ENCODE peak calls at places on chromosome 9, in nine cellular contexts. I is activated T-cell treated with anti-CD3 and anti-CD28 coated beads for 1 hour; V is effector memory CD4-positive, alpha-beta T cell; H is anterior cingulate cortex; Q is astrocyte of the cerebellum; A is nucleus accumbens; W is M059J; F is GM18507; P is C1 segment of cervical spinal cord. J is an unnamed sample.

GRCh38 chr9:136553581-136553980 is 7.7 kb upstream of the NOTCH1 start:
- DNase-seq in I (no peak), V (no peak), H (no peak), Q (no peak), A (no peak), W (no peak), F (no peak), P (no peak), J (no peak)

GRCh38 chr9:129746092-129746760 is 6.6 kb downstream of the PTGES start:
- DNase-seq in I (no peak), V (no peak), H (no peak), Q (peak; percentile 38), A (no peak), W (peak; percentile 42), F (no peak), P (no peak), J (no peak)

GRCh38 chr9:130463763-130464745 is 19.3 kb downstream of the ASS1 start:
- DNase-seq in I (no peak), V (no peak), H (no peak), Q (no peak), A (no peak), W (no peak), F (no peak), P (no peak), J (no peak)

GRCh38 chr9:113602126-113603119 is 138.9 kb downstream of the RGS3 start:
- DNase-seq in I (no peak), V (no peak), H (no peak), Q (peak; percentile 63), A (no peak), W (peak; percentile 84), F (peak; percentile 46), P (no peak), J (no peak)

GRCh38 chr9:77899679-77900354 is 131.8 kb downstream of the GNAQ start:
- DNase-seq in I (no peak), V (no peak), H (no peak), Q (peak; percentile 60), A (no peak), W (peak; percentile 79), F (no peak), P (no peak), J (no peak)

GRCh38 chr9:15612962-15613361 is 60.1 kb downstream of the CCDC171 start:
- DNase-seq in I (no peak), V (no peak), H (no peak), Q (no peak), A (no peak), W (no peak), F (no peak), P (no peak), J (no peak)

GRCh38 chr9:122468735-122469134 is 9.0 kb downstream of the OR1J1 start:
- DNase-seq in I (no peak), V (no peak), H (no peak), Q (no peak), A (no peak), W (no peak), F (no peak), P (no peak), J (no peak)

GRCh38 chr9:10238087-10238486 is 374.7 kb downstream of the PTPRD start:
- DNase-seq in I (no peak), V (no peak), H (no peak), Q (no peak), A (no peak), W (no peak), F (no peak), P (no peak), J (no peak)

GRCh38 chr9:137194909-137195308 is 5.6 kb downstream of the TPRN start:
- DNase-seq in I (no peak), V (no peak), H (no peak), Q (no peak), A (no peak), W (no peak), F (no peak), P (no peak), J (peak; percentile 86)

GRCh38 chr9:126491256-126491879 is 122.4 kb upstream of the LMX1B start:
- DNase-seq in I (peak; percentile 30), V (peak; percentile 30), H (no peak), Q (peak; percentile 65), A (no peak), W (peak; percentile 65), F (no peak), P (no peak), J (peak; percentile 40)

GRCh38 chr9:33007755-33008154 is 6.3 kb upstream of the APTX start:
- DNase-seq in I (no peak), V (no peak), H (no peak), Q (no peak), A (no peak), W (no peak), F (no peak), P (no peak), J (no peak)

GRCh38 chr9:133683494-133684460 is 47.6 kb downstream of the DBH start:
- DNase-seq in I (peak; percentile 55), V (peak; percentile 66), H (no peak), Q (no peak), A (no peak), W (no peak), F (no peak), P (no peak), J (no peak)

GRCh38 chr9:74503219-74503618 is 6.1 kb downstream of the RORB start:
- DNase-seq in I (no peak), V (no peak), H (no peak), Q (no peak), A (no peak), W (no peak), F (no peak), P (no peak), J (no peak)

GRCh38 chr9:130262771-130263170 is 2.8 kb upstream of the HMCN2 start:
- DNase-seq in I (no peak), V (no peak), H (no peak), Q (no peak), A (no peak), W (no peak), F (no peak), P (no peak), J (no peak)

GRCh38 chr9:114746591-114746990 is 59.2 kb downstream of the TNFSF15 start:
- DNase-seq in I (no peak), V (no peak), H (no peak), Q (no peak), A (no peak), W (no peak), F (no peak), P (no peak), J (no peak)

GRCh38 chr9:21747171-21747570 is 55.3 kb upstream of the MTAP start:
- DNase-seq in I (no peak), V (no peak), H (no peak), Q (no peak), A (no peak), W (no peak), F (no peak), P (no peak), J (no peak)

GRCh38 chr9:93577045-93577939 is 908 bp downstream of the PHF2 start:
- DNase-seq in I (no peak), V (no peak), H (no peak), Q (no peak), A (no peak), W (peak; percentile 18), F (no peak), P (no peak), J (peak; percentile 17)

J was measured in NCI-H510A.